ENCODE peak calls at places on chromosomes 7 and 10, in nine cellular contexts. B is uterus, V is GM12865, A is H7, Z is fibroblast of pulmonary artery, M is adipocyte, U is brain microvascular endothelial cell, Q is cardiac fibroblast, N is lower lobe of right lung. G is an unnamed sample.

GRCh38 chr7:92785923-92786322 is 50.5 kb downstream of the CDK6 start:
- DNase-seq in N (no peak), B (no peak), A (no peak), V (no peak), Z (peak), U (peak), M (peak), Q (peak), G (no peak)

GRCh38 chr7:66330961-66331360 is 125.8 kb downstream of the TPST1 start:
- DNase-seq in M (peak), Q (peak), A (no peak), Z (peak), N (no peak), B (peak), U (no peak), V (no peak), G (no peak)

GRCh38 chr7:42107484-42107883 is 129.5 kb downstream of the GLI3 start:
- DNase-seq in A (peak), V (no peak), Z (peak), U (no peak), B (peak), N (no peak), Q (peak), M (peak), G (no peak)

GRCh38 chr7:158811461-158811860 is 17.8 kb downstream of the ESYT2 start:
- DNase-seq in Z (peak), N (no peak), U (peak), Q (peak), M (peak), V (no peak), A (no peak), B (peak), G (no peak)

GRCh38 chr7:23378996-23379395 is 79.9 kb downstream of the MALSU1 start:
- DNase-seq in B (no peak), U (no peak), N (no peak), A (no peak), Z (no peak), V (no peak), Q (no peak), M (no peak), G (no peak)

GRCh38 chr10:13681095-13681494 is 94.3 kb downstream of the PRPF18 start:
- DNase-seq in Z (no peak), U (no peak), V (no peak), B (no peak), A (no peak), Q (no peak), N (no peak), M (no peak), G (no peak)

GRCh38 chr10:94088926-94089381 is 95.2 kb downstream of the PLCE1 start:
- DNase-seq in V (no peak), Z (peak), N (no peak), A (no peak), Q (peak), U (peak), M (peak), B (no peak), G (no peak)

GRCh38 chr10:87818505-87819273 is 663 bp upstream of the ATAD1 start:
- DNase-seq in N (no peak), V (peak), Z (peak), Q (no peak), U (peak), B (no peak), A (peak), M (peak), G (no peak)

GRCh38 chr10:84353052-84353803 is 24.8 kb downstream of the CCSER2 start:
- DNase-seq in U (no peak), A (no peak), V (no peak), N (no peak), M (no peak), Z (no peak), B (no peak), Q (no peak), G (no peak)

GRCh38 chr10:127945335-127945734 is 38.4 kb downstream of the PTPRE start:
- DNase-seq in Q (peak), M (no peak), Z (peak), U (peak), B (no peak), V (peak), A (no peak), N (no peak), G (no peak)

GRCh38 chr10:77287647-77288120 is 349.9 kb downstream of the KCNMA1 start:
- DNase-seq in B (peak), Q (peak), M (no peak), V (no peak), N (no peak), A (no peak), Z (no peak), U (no peak), G (no peak)

GRCh38 chr10:21406595-21407218 is 118.8 kb downstream of the SKIDA1 start:
- DNase-seq in N (no peak), Q (peak), V (peak), M (no peak), A (no peak), Z (peak), B (no peak), U (peak), G (no peak)

GRCh38 chr10:58755688-58756087 is 243.0 kb downstream of the BICC1 start:
- DNase-seq in V (peak), A (no peak), Q (peak), B (peak), U (peak), N (no peak), M (peak), Z (peak), G (peak)

GRCh38 chr10:10657139-10657760 is 360.4 kb upstream of the CELF2 start:
- DNase-seq in B (no peak), Z (no peak), M (no peak), Q (no peak), U (no peak), V (no peak), A (no peak), N (no peak), G (no peak)

GRCh38 chr10:10911471-10911921 is 106.2 kb upstream of the CELF2 start:
- DNase-seq in N (peak), Q (peak), V (no peak), U (peak), B (peak), M (peak), Z (peak), A (peak), G (peak)

GRCh38 chr7:145644426-145645154 is 472.0 kb upstream of the CNTNAP2 start:
- DNase-seq in Z (no peak), V (no peak), N (no peak), B (no peak), U (no peak), A (no peak), M (no peak), Q (no peak), G (no peak)

GRCh38 chr10:33122014-33122788 is 164.2 kb upstream of the ITGB1 start:
- DNase-seq in B (no peak), V (no peak), N (no peak), A (no peak), U (peak), Q (peak), M (peak), Z (peak), G (peak)

GRCh38 chr10:131547129-131547799 is 235.7 kb upstream of the TCERG1L start:
- DNase-seq in Q (no peak), V (no peak), U (no peak), A (no peak), N (no peak), M (no peak), B (no peak), Z (no peak), G (no peak)

GRCh38 chr7:17773289-17773626 is 167.0 kb downstream of the SNX13 start:
- DNase-seq in A (no peak), N (no peak), M (peak), U (peak), B (no peak), Z (peak), V (no peak), Q (peak), G (peak)

DNA sequence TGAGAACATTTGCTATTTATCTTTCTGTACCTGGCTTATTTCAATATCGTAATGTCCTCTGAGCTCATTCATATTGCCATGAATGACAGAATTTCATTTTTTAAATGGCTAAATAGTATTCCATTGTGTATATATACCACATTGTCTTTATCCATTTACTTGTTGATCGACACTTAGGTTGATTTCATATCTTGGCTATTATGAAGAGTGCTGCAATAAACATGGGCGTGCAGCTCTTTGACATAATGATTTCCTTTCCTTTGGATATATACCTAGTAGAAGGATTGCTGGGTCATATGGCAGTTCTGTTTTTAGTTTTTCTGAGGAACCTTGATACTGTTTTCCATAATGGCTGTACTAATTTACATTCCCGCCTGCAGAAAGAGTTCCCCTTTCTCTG is 30.2 kb downstream of the NEURL1 start:
- DNase-seq in U (no peak), A (no peak), M (no peak), N (no peak), Q (no peak), B (no peak), V (no peak), Z (no peak), G (no peak)
- H3K4me3 ChIP-seq in U (no peak), A (no peak), M (no peak), N (no peak), Q (no peak), B (no peak), V (no peak), Z (no peak), G (no peak)

GRCh38 chr10:122154034-122154732 is 116.9 kb upstream of the BTBD16 start:
- DNase-seq in Z (no peak), Q (no peak), V (no peak), A (no peak), B (no peak), N (no peak), U (no peak), M (no peak), G (no peak)

GRCh38 chr10:122158362-122158761 is 112.7 kb upstream of the BTBD16 start:
- DNase-seq in U (no peak), N (no peak), M (no peak), A (no peak), V (no peak), Q (no peak), Z (no peak), B (no peak), G (no peak)

GRCh38 chr10:122152544-122152943 is 118.6 kb upstream of the BTBD16 start:
- DNase-seq in B (peak), Q (peak), V (no peak), A (peak), U (no peak), M (peak), N (no peak), Z (peak), G (no peak)

GRCh38 chr10:122157451-122157850 is 113.6 kb upstream of the BTBD16 start:
- DNase-seq in A (no peak), M (no peak), V (no peak), U (no peak), Z (peak), Q (no peak), N (no peak), B (no peak), G (no peak)

DNA sequence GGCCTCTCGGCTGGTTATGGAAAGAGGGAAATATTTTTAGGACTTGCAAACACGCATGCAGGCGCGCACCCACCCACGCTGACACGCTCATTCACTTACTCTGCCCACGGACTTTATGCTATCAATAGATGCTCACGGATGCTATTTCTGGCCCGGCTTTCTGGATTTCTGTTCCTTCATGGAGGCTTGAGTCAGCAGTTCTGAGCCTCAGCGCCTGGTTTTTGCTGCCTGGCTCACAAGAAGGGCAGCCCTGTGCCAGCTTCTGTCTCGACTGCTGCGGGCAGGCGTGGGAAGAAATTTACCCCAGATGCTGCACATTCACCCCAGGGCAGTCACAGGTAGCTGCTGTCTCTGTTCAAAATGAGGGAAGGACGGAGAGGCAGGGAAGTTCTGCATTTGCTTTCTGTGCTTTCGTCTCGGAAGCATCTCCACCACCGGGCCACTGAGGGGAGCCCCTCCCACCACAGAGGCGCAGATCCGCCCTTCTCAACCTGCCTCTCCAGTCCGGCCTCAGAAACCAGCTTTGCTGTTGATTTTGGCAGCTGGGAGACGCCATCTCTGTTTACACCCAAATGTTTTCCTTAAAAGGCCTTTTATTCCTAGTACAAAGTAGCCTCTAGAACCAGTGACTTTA is 116.2 kb upstream of the BTBD16 start:
- DNase-seq in A (peak), B (peak), U (peak), N (no peak), M (peak), V (no peak), Q (peak), Z (peak), G (no peak)
- H3K4me3 ChIP-seq in A (no peak), B (peak), U (peak), N (no peak), M (peak), V (no peak), Q (no peak), Z (no peak), G (peak)

DNA sequence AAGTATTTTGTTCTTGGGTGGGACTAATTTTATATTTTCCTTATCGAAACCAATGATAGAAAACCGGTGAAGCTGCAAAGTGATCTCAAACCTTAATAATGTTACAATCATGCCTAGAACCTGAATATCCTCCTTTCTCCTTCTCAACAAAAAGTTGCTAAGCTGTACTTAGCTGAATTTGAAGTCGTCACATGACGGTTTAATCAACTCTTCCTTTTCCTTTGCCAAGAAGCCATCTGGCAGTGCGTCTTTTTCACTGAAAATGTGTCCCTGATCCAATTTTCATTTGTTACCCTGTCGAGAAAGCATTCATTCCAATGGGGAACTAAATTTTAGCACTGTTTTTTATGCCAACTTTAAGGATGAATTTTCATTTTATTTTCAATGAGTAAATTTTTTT is 979.8 kb downstream of the DNAJB9 start:
- DNase-seq in V (no peak), U (no peak), N (no peak), M (no peak), Z (no peak), A (no peak), Q (peak), B (no peak), G (no peak)
- H3K4me3 ChIP-seq in V (no peak), U (no peak), N (no peak), M (peak), Z (no peak), A (no peak), Q (no peak), B (no peak), G (no peak)

DNA sequence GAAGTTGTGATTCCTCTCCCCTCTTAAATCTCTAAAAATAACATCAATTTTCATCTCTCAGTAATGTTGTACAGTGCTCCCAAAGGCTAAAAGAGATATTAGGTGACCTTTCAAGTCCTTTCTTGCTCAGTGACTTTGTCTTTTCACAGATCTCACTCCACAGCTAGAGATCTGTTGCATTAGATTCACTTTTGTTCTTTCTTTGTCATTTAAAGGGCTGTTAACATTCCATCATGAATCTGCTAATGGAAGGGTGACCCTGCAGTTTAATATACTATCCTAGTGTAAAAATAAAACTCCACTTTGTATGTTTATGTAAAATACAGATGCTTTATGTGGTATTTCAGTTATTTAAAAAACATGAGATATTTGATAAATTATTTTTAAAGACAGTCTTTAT is 30.5 kb downstream of the GNAI1 start:
- DNase-seq in M (no peak), U (no peak), N (no peak), V (no peak), Q (no peak), A (peak), Z (no peak), B (no peak), G (no peak)
- H3K4me3 ChIP-seq in M (no peak), U (no peak), N (no peak), V (no peak), Q (no peak), A (no peak), Z (no peak), B (no peak), G (no peak)

GRCh38 chr7:121331048-121331447 is 2.2 kb downstream of the WNT16 start:
- DNase-seq in Q (no peak), U (no peak), Z (no peak), V (no peak), B (no peak), M (no peak), N (no peak), A (no peak), G (no peak)

GRCh38 chr7:121329460-121330052 is 756 bp downstream of the WNT16 start:
- DNase-seq in V (peak), U (no peak), B (no peak), M (peak), Q (no peak), A (peak), N (peak), Z (no peak), G (no peak)

GRCh38 chr7:121330053-121330833 is 1.4 kb downstream of the WNT16 start:
- DNase-seq in M (peak), U (no peak), Q (no peak), B (no peak), A (peak), N (peak), V (no peak), Z (no peak), G (no peak)

GRCh38 chr7:121327671-121328070 is 1.1 kb upstream of the WNT16 start:
- DNase-seq in U (no peak), V (no peak), M (no peak), Z (no peak), N (no peak), Q (no peak), A (no peak), B (no peak), G (no peak)

GRCh38 chr7:121328508-121329459 is at the start of gene WNT16:
- DNase-seq in A (peak), B (no peak), U (no peak), V (no peak), Q (no peak), N (peak), Z (no peak), M (peak), G (no peak)
- H3K4me3 ChIP-seq in A (peak), B (peak), U (peak), V (peak), Q (peak), N (peak), Z (peak), M (peak), G (peak)

GRCh38 chr10:99534456-99534938 is 1.8 kb downstream of the NKX2-3 start:
- DNase-seq in A (no peak), B (no peak), M (no peak), U (no peak), N (no peak), V (no peak), Z (no peak), Q (no peak), G (no peak)
- H3K4me3 ChIP-seq in A (no peak), B (no peak), M (peak), U (no peak), N (peak), V (no peak), Z (no peak), Q (no peak), G (no peak)

GRCh38 chr10:71984798-71985388 is 20.7 kb downstream of the CHST3 start:
- DNase-seq in V (peak), A (peak), N (peak), M (no peak), U (no peak), Q (no peak), B (no peak), Z (no peak), G (no peak)
- H3K4me3 ChIP-seq in V (no peak), A (no peak), N (no peak), M (peak), U (no peak), Q (no peak), B (no peak), Z (no peak), G (no peak)